ENCODE peak calls at places on chromosomes 16 and 17, in ten cellular contexts. One of them, this sample, is unnamed.

GRCh38 chr16:73794936-73795335 is 501.7 kb upstream of the PSMD7 start:
- DNase-seq in HFFc6: no peak
- DNase-seq in Panc1: no peak
- DNase-seq in esophagus muscularis mucosa: no peak
- DNase-seq in uterus: no peak
- DNase-seq in K562: no peak
- DNase-seq in psoas muscle: peak
- DNase-seq in astrocyte: no peak
- DNase-seq in body of pancreas: peak
- DNase-seq in progenitor cell of endocrine pancreas: no peak
- DNase-seq in this sample: no peak

GRCh38 chr16:78926723-78927200 is 673.8 kb downstream of the MAF start:
- DNase-seq in HFFc6: no peak
- DNase-seq in Panc1: no peak
- DNase-seq in esophagus muscularis mucosa: no peak
- DNase-seq in uterus: no peak
- DNase-seq in K562: no peak
- DNase-seq in psoas muscle: no peak
- DNase-seq in astrocyte: no peak
- DNase-seq in body of pancreas: no peak
- DNase-seq in progenitor cell of endocrine pancreas: no peak
- DNase-seq in this sample: no peak

GRCh38 chr17:74671031-74671771 is 41.5 kb downstream of the CD300LF start:
- DNase-seq in HFFc6: no peak
- DNase-seq in Panc1: no peak
- DNase-seq in esophagus muscularis mucosa: no peak
- DNase-seq in uterus: peak
- DNase-seq in K562: peak
- DNase-seq in psoas muscle: peak
- DNase-seq in astrocyte: peak
- DNase-seq in body of pancreas: peak
- DNase-seq in progenitor cell of endocrine pancreas: peak
- DNase-seq in this sample: peak

GRCh38 chr17:60523822-60524221 is 2.2 kb downstream of the APPBP2 start:
- DNase-seq in HFFc6: no peak
- DNase-seq in Panc1: no peak
- DNase-seq in esophagus muscularis mucosa: no peak
- DNase-seq in uterus: no peak
- DNase-seq in K562: no peak
- DNase-seq in psoas muscle: no peak
- DNase-seq in astrocyte: no peak
- DNase-seq in body of pancreas: no peak
- DNase-seq in progenitor cell of endocrine pancreas: no peak
- DNase-seq in this sample: no peak

GRCh38 chr16:81556715-81557284 is 112.2 kb downstream of the CMIP start:
- DNase-seq in HFFc6: no peak
- DNase-seq in Panc1: no peak
- DNase-seq in esophagus muscularis mucosa: no peak
- DNase-seq in uterus: peak
- DNase-seq in K562: no peak
- DNase-seq in psoas muscle: peak
- DNase-seq in astrocyte: no peak
- DNase-seq in body of pancreas: no peak
- DNase-seq in progenitor cell of endocrine pancreas: no peak
- DNase-seq in this sample: no peak

GRCh38 chr16:37511-37910 is 15.9 kb downstream of the POLR3K start:
- DNase-seq in HFFc6: no peak
- DNase-seq in Panc1: no peak
- DNase-seq in esophagus muscularis mucosa: no peak
- DNase-seq in uterus: no peak
- DNase-seq in K562: no peak
- DNase-seq in psoas muscle: no peak
- DNase-seq in astrocyte: no peak
- DNase-seq in body of pancreas: no peak
- DNase-seq in progenitor cell of endocrine pancreas: no peak
- DNase-seq in this sample: no peak

GRCh38 chr17:57928898-57929297 is 26.3 kb downstream of the CUEDC1 start:
- DNase-seq in HFFc6: no peak
- DNase-seq in Panc1: no peak
- DNase-seq in esophagus muscularis mucosa: no peak
- DNase-seq in uterus: no peak
- DNase-seq in K562: no peak
- DNase-seq in psoas muscle: no peak
- DNase-seq in astrocyte: no peak
- DNase-seq in body of pancreas: no peak
- DNase-seq in progenitor cell of endocrine pancreas: no peak
- DNase-seq in this sample: no peak

GRCh38 chr16:46996391-46996790 is 22.9 kb upstream of the DNAJA2 start:
- DNase-seq in HFFc6: no peak
- DNase-seq in Panc1: no peak
- DNase-seq in esophagus muscularis mucosa: no peak
- DNase-seq in uterus: no peak
- DNase-seq in K562: peak
- DNase-seq in psoas muscle: no peak
- DNase-seq in astrocyte: no peak
- DNase-seq in body of pancreas: no peak
- DNase-seq in progenitor cell of endocrine pancreas: no peak
- DNase-seq in this sample: no peak

GRCh38 chr17:43213545-43213944 is 1.9 kb downstream of the TMEM106A start:
- DNase-seq in HFFc6: no peak
- DNase-seq in Panc1: no peak
- DNase-seq in esophagus muscularis mucosa: no peak
- DNase-seq in uterus: no peak
- DNase-seq in K562: no peak
- DNase-seq in psoas muscle: no peak
- DNase-seq in astrocyte: no peak
- DNase-seq in body of pancreas: no peak
- DNase-seq in progenitor cell of endocrine pancreas: no peak
- DNase-seq in this sample: no peak

DNA sequence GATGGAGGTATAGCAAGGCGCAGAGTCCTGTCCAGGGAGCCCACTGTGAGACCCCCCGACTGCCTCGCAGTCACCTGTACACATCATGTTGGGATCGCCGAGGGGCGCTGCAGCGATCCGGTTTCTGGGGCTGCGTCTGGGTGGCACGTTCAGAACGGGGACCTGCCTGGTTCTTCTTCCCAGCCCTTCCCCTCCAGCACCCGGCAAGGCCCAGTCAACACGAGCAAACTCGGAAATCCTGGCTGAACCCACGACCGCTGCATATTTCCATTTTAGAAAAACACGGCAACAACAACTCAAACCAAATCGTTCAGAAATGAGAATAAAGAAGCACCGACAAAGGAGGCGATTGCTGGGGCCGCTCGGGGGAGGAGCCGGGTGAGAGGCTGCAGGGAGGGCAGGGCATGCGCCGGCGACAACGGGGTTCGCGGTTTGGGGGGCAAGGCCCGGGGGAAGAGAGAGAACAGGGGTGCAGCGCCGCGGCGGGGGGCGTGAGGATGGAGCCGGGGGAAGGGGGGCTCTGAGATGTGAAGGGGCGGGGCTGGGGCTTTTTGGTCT is 597 bp downstream of the HSDL1 start:
- DNase-seq in HFFc6: no peak
- DNase-seq in Panc1: no peak
- DNase-seq in esophagus muscularis mucosa: no peak
- DNase-seq in uterus: no peak
- DNase-seq in K562: peak
- DNase-seq in psoas muscle: peak
- DNase-seq in astrocyte: no peak
- DNase-seq in body of pancreas: peak
- DNase-seq in progenitor cell of endocrine pancreas: peak
- DNase-seq in this sample: peak
- TF ChIP-seq CTCF in HFFc6: no peak
- TF ChIP-seq CTCF in Panc1: no peak
- TF ChIP-seq CTCF in esophagus muscularis mucosa: no peak
- TF ChIP-seq CTCF in uterus: no peak
- TF ChIP-seq CTCF in K562: peak
- TF ChIP-seq CTCF in psoas muscle: no peak
- TF ChIP-seq CTCF in astrocyte: no peak
- TF ChIP-seq CTCF in body of pancreas: no peak
- TF ChIP-seq CTCF in progenitor cell of endocrine pancreas: peak
- TF ChIP-seq CTCF in this sample: no peak

DNA sequence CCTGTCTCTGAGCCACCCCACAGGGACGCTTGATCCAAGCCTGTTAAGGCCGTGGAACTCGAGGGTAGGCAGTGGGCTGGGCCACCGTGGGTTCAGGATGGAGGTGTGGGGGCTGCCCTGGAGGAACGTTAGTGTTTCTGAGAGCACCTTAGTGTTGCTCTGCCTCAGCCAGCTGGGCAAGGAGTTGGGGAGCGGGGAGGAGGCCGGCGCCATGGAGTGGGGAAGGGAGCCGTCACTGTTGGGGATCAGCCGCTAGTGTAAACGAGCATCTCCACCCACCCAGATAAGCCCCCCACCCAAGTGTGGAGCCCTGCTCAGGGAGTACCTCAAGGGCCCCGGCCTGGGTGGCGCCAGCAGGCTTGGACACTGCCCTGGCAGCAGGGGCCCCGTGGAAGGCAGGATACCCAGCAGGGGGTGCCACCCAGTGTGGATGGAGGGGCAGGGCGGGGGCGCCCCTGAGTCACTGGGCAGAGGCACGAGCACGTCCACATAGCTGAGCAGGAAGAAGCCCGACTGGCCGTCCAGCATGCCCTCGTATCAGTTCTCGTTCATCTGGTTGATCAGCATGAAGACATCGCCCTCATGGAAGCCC is 98.6 kb downstream of the KPNA2 start:
- DNase-seq in HFFc6: no peak
- DNase-seq in Panc1: no peak
- DNase-seq in esophagus muscularis mucosa: no peak
- DNase-seq in uterus: no peak
- DNase-seq in K562: no peak
- DNase-seq in psoas muscle: no peak
- DNase-seq in astrocyte: no peak
- DNase-seq in body of pancreas: no peak
- DNase-seq in progenitor cell of endocrine pancreas: no peak
- DNase-seq in this sample: no peak
- TF ChIP-seq CTCF in HFFc6: no peak
- TF ChIP-seq CTCF in Panc1: no peak
- TF ChIP-seq CTCF in esophagus muscularis mucosa: no peak
- TF ChIP-seq CTCF in uterus: no peak
- TF ChIP-seq CTCF in K562: no peak
- TF ChIP-seq CTCF in psoas muscle: no peak
- TF ChIP-seq CTCF in astrocyte: no peak
- TF ChIP-seq CTCF in body of pancreas: no peak
- TF ChIP-seq CTCF in progenitor cell of endocrine pancreas: no peak
- TF ChIP-seq CTCF in this sample: no peak

GRCh38 chr16:54275956-54276355 is 10.6 kb downstream of the IRX3 start:
- DNase-seq in HFFc6: no peak
- DNase-seq in Panc1: no peak
- DNase-seq in esophagus muscularis mucosa: no peak
- DNase-seq in uterus: no peak
- DNase-seq in K562: no peak
- DNase-seq in psoas muscle: no peak
- DNase-seq in astrocyte: no peak
- DNase-seq in body of pancreas: no peak
- DNase-seq in progenitor cell of endocrine pancreas: no peak
- DNase-seq in this sample: no peak
- TF ChIP-seq CTCF in HFFc6: no peak
- TF ChIP-seq CTCF in Panc1: no peak
- TF ChIP-seq CTCF in esophagus muscularis mucosa: no peak
- TF ChIP-seq CTCF in uterus: no peak
- TF ChIP-seq CTCF in K562: no peak
- TF ChIP-seq CTCF in psoas muscle: no peak
- TF ChIP-seq CTCF in astrocyte: no peak
- TF ChIP-seq CTCF in body of pancreas: no peak
- TF ChIP-seq CTCF in progenitor cell of endocrine pancreas: no peak
- TF ChIP-seq CTCF in this sample: no peak

GRCh38 chr16:17461951-17462729 is 8.6 kb downstream of the XYLT1 start:
- DNase-seq in HFFc6: no peak
- DNase-seq in Panc1: no peak
- DNase-seq in esophagus muscularis mucosa: no peak
- DNase-seq in uterus: no peak
- DNase-seq in K562: no peak
- DNase-seq in psoas muscle: no peak
- DNase-seq in astrocyte: no peak
- DNase-seq in body of pancreas: no peak
- DNase-seq in progenitor cell of endocrine pancreas: no peak
- DNase-seq in this sample: no peak
- TF ChIP-seq CTCF in HFFc6: no peak
- TF ChIP-seq CTCF in Panc1: no peak
- TF ChIP-seq CTCF in esophagus muscularis mucosa: no peak
- TF ChIP-seq CTCF in uterus: no peak
- TF ChIP-seq CTCF in K562: no peak
- TF ChIP-seq CTCF in psoas muscle: no peak
- TF ChIP-seq CTCF in astrocyte: no peak
- TF ChIP-seq CTCF in body of pancreas: no peak
- TF ChIP-seq CTCF in progenitor cell of endocrine pancreas: no peak
- TF ChIP-seq CTCF in this sample: no peak

DNA sequence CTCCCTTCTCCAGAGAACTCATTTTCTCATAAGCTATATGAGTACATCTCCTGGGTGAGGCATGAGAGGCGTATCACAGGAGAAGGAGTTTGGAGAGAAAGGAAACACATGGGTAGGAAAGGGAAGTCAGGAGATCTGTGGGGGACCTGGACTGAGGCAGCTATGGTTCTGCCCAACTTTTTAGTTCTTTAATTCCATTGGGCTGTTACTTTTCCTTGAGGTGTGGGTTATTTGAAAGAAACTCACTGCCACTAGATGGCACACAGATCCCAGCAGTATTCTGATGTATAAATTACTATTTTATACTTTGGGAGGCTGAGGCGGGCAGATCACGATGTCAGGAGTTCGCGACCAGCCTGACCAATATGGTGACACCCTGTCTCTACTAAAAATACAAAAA is 63.6 kb downstream of the NUP93 start:
- DNase-seq in HFFc6: peak
- DNase-seq in Panc1: no peak
- DNase-seq in esophagus muscularis mucosa: no peak
- DNase-seq in uterus: no peak
- DNase-seq in K562: peak
- DNase-seq in psoas muscle: no peak
- DNase-seq in astrocyte: no peak
- DNase-seq in body of pancreas: no peak
- DNase-seq in progenitor cell of endocrine pancreas: no peak
- DNase-seq in this sample: peak
- TF ChIP-seq CTCF in HFFc6: peak
- TF ChIP-seq CTCF in Panc1: peak
- TF ChIP-seq CTCF in esophagus muscularis mucosa: no peak
- TF ChIP-seq CTCF in uterus: no peak
- TF ChIP-seq CTCF in K562: peak
- TF ChIP-seq CTCF in psoas muscle: no peak
- TF ChIP-seq CTCF in astrocyte: peak
- TF ChIP-seq CTCF in body of pancreas: peak
- TF ChIP-seq CTCF in progenitor cell of endocrine pancreas: peak
- TF ChIP-seq CTCF in this sample: no peak

GRCh38 chr17:6279659-6280058 is 155.3 kb downstream of the AIPL1 start:
- DNase-seq in HFFc6: no peak
- DNase-seq in Panc1: peak
- DNase-seq in esophagus muscularis mucosa: no peak
- DNase-seq in uterus: no peak
- DNase-seq in K562: peak
- DNase-seq in psoas muscle: no peak
- DNase-seq in astrocyte: no peak
- DNase-seq in body of pancreas: peak
- DNase-seq in progenitor cell of endocrine pancreas: peak
- DNase-seq in this sample: peak
- TF ChIP-seq CTCF in HFFc6: no peak
- TF ChIP-seq CTCF in Panc1: peak
- TF ChIP-seq CTCF in esophagus muscularis mucosa: no peak
- TF ChIP-seq CTCF in uterus: no peak
- TF ChIP-seq CTCF in K562: peak
- TF ChIP-seq CTCF in psoas muscle: no peak
- TF ChIP-seq CTCF in astrocyte: no peak
- TF ChIP-seq CTCF in body of pancreas: no peak
- TF ChIP-seq CTCF in progenitor cell of endocrine pancreas: peak
- TF ChIP-seq CTCF in this sample: peak